ENCODE peak calls at places on chromosomes 6 and 20, in seven cellular contexts. W is fibroblast of lung, G is colonic mucosa, D is heart right ventricle, J is cardiac muscle cell, N is upper lobe of right lung, H is psoas muscle. O is an unnamed sample.

GRCh38 chr6:107620736-107621135 is 130.8 kb downstream of the SOBP start:
- DNase-seq in W (peak; percentile 17), G (no peak), D (no peak), J (no peak), N (no peak), H (no peak), O (no peak)

GRCh38 chr6:31083742-31084354 is 28.5 kb downstream of the C6orf15 start:
- DNase-seq in W (peak; percentile 78), G (peak; percentile 66), D (peak; percentile 53), J (peak; percentile 49), N (no peak), H (peak; percentile 18), O (peak; percentile 56)

GRCh38 chr6:132354517-132355167 is 46.6 kb downstream of the MOXD1 start:
- DNase-seq in W (peak; percentile 13), G (no peak), D (no peak), J (no peak), N (no peak), H (no peak), O (peak; percentile 14)

GRCh38 chr6:167795321-167795811 is 31.3 kb upstream of the AFDN start:
- DNase-seq in W (no peak), G (peak; percentile 30), D (no peak), J (no peak), N (no peak), H (no peak), O (no peak)

GRCh38 chr6:132209351-132209750 is 191.9 kb downstream of the MOXD1 start:
- DNase-seq in W (no peak), G (no peak), D (no peak), J (no peak), N (no peak), H (no peak), O (no peak)

GRCh38 chr20:57985278-57985677 is 243.2 kb downstream of the ANKRD60 start:
- DNase-seq in W (no peak), G (no peak), D (peak; percentile 34), J (no peak), N (no peak), H (no peak), O (no peak)

GRCh38 chr6:27865952-27866369 is 46.2 kb downstream of the OR2B2 start:
- DNase-seq in W (no peak), G (peak; percentile 58), D (no peak), J (peak; percentile 29), N (no peak), H (no peak), O (peak; percentile 57)

GRCh38 chr20:11850901-11851300 is 66.8 kb upstream of the BTBD3 start:
- DNase-seq in W (peak; percentile 72), G (no peak), D (no peak), J (no peak), N (no peak), H (no peak), O (no peak)

GRCh38 chr6:79422666-79423065 is 114.6 kb downstream of the LCA5 start:
- DNase-seq in W (no peak), G (no peak), D (no peak), J (no peak), N (no peak), H (no peak), O (no peak)

GRCh38 chr6:145845557-145845956 is 31.0 kb upstream of the FBXO30 start:
- DNase-seq in W (no peak), G (no peak), D (no peak), J (no peak), N (no peak), H (no peak), O (no peak)

GRCh38 chr6:25312034-25312620 is 33.0 kb downstream of the CARMIL1 start:
- DNase-seq in W (peak; percentile 57), G (peak; percentile 51), D (no peak), J (no peak), N (no peak), H (no peak), O (no peak)

GRCh38 chr20:24027229-24027628 is 38.6 kb upstream of the GGTLC1 start:
- DNase-seq in W (no peak), G (peak; percentile 43), D (peak; percentile 54), J (no peak), N (peak; percentile 75), H (peak; percentile 52), O (no peak)

GRCh38 chr6:152496731-152497130 is 140.4 kb downstream of the SYNE1 start:
- DNase-seq in W (no peak), G (no peak), D (no peak), J (no peak), N (no peak), H (no peak), O (no peak)

GRCh38 chr6:123570813-123571684 is 65.7 kb downstream of the TRDN start:
- DNase-seq in W (no peak), G (no peak), D (no peak), J (no peak), N (no peak), H (no peak), O (no peak)

GRCh38 chr6:169970306-169970988 is 219.0 kb downstream of the ERMARD start:
- DNase-seq in W (no peak), G (peak; percentile 4), D (no peak), J (no peak), N (peak; percentile 58), H (no peak), O (no peak)

GRCh38 chr20:11777861-11778570 is 139.7 kb upstream of the BTBD3 start:
- DNase-seq in W (peak; percentile 48), G (no peak), D (no peak), J (no peak), N (no peak), H (no peak), O (no peak)

GRCh38 chr20:4451487-4451886 is 270.2 kb upstream of the PRND start:
- DNase-seq in W (no peak), G (no peak), D (no peak), J (no peak), N (no peak), H (no peak), O (no peak)

GRCh38 chr6:142121342-142121741 is 11.4 kb upstream of the GJE1 start:
- DNase-seq in W (no peak), G (no peak), D (no peak), J (no peak), N (no peak), H (no peak), O (no peak)

GRCh38 chr6:27672113-27672799 is 199.4 kb upstream of the ZNF184 start:
- DNase-seq in W (peak; percentile 59), G (peak; percentile 46), D (no peak), J (peak; percentile 61), N (no peak), H (no peak), O (peak; percentile 81)

DNA sequence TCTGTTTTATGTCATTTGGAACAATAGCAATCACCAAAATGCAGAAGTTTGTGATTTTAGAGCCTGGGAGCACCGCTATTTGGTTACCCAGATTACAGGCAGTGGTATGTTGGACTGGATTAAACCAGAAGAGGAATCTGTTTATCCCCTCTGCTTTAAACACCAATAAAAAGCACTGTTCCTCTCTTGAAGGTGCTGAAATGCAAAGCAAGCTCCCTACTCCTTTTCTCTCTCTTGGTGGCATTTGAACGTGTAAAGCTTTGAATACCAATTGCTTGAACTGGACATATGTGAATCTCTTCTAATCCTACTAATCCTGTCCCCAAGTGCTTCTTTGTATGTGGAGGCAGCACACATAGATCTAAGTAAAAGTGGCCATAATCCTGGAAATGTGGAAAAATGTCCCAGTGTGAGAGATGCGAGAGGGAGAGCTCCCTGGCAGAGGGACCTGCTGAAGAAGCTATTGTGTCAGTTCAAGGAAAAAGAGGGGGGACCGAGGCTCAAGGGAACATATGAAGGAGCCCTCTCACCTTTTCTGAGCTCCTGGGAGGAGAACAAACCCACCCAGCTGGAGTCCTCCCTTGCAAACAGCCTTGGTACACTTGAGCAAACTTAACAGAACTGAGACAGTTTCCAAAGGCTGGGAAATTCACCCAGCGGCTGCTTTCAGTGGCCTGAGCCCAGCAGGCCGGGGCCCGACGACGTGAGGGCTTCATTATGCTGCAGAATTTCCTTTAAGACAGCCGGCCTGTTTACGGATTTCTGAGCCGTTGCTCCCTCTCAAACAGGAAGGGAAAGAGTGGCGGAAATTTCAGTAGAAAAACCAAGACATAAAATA is 18.8 kb upstream of the OLIG3 start:
- DNase-seq in W (no peak), G (no peak), D (no peak), J (no peak), N (no peak), H (no peak), O (no peak)
- H3K4me3 ChIP-seq in W (no peak overlapping the region), G (no peak overlapping the region), D (no peak overlapping the region), J (no peak overlapping the region), N (no peak overlapping the region), H (no peak overlapping the region), O (no peak overlapping the region)

GRCh38 chr6:135251416-135251815 is 70.3 kb downstream of the MYB start:
- DNase-seq in W (no peak), G (peak; percentile 84), D (no peak), J (no peak), N (no peak), H (no peak), O (no peak)
- H3K4me1 ChIP-seq in W (no peaks in the 10 kb centered on the region), G (peaks cover 18% of the 10 kb centered on the region), D (no peaks in the 10 kb centered on the region), J (no peaks in the 10 kb centered on the region), N (no peaks in the 10 kb centered on the region), H (no peaks in the 10 kb centered on the region), O (no peaks in the 10 kb centered on the region)

GRCh38 chr6:39812853-39813533 is 20.8 kb downstream of the DAAM2 start:
- DNase-seq in W (peak; percentile 93), G (no peak), D (no peak), J (no peak), N (no peak), H (peak; percentile 49), O (no peak)
- TF ChIP-seq CTCF in W (peak; percentile 28), G (no peak), D (peak; percentile 25), J (peak; percentile 51), N (no peak), H (no peak), O (no peak)

DNA sequence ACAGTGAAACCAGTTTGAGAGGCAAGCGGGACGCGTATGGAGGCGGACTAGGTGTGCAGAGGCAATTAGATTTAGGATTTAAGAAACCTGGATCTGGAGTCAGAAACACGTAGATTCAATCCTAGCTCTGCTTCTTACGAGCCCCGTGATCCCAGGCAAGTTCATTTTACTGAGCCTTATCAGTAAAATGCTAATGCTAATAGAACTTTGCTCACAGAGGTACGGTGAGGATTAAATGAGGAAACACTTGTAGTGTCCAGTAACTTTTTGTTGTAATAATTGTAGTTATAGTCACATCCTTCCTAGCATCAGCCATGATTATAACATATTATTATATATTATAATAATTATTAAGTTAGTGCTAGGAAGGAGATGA is 21.2 kb downstream of the DEF6 start:
- DNase-seq in W (no peak), G (no peak), D (no peak), J (no peak), N (no peak), H (no peak), O (no peak)
- H3K4me3 ChIP-seq in W (peak overlapping the region; percentile 60), G (peak overlapping the region; percentile 60), D (peak overlapping the region; percentile 82), J (peak overlapping the region; percentile 55), N (peak overlapping the region; percentile 46), H (peak overlapping the region; percentile 74), O (peak overlapping the region; percentile 70)

GRCh38 chr6:156474507-156475120 is 302.6 kb upstream of the ARID1B start:
- DNase-seq in W (no peak), G (no peak), D (no peak), J (no peak), N (no peak), H (no peak), O (no peak)

GRCh38 chr6:156471000-156471399 is 306.2 kb upstream of the ARID1B start:
- DNase-seq in W (no peak), G (no peak), D (no peak), J (no peak), N (no peak), H (no peak), O (no peak)
- H3K4me1 ChIP-seq in W (no peaks in the 10 kb centered on the region), G (no peaks in the 10 kb centered on the region), D (no peaks in the 10 kb centered on the region), J (no peaks in the 10 kb centered on the region), N (no peaks in the 10 kb centered on the region), H (no peaks in the 10 kb centered on the region), O (no peaks in the 10 kb centered on the region)

O was measured in BE2C.